ENCODE peak calls at places on chromosomes 1 and 21, in five cellular contexts. O is HCT116; Y is activated naive CD8-positive, alpha-beta T cell treated with anti-CD3 and anti-CD28 coated beads for 36 hours; S is IMR-90; D is naive B cell. M is an unnamed sample.

GRCh38 chr1:21229246-21230000 is 52.7 kb upstream of the EIF4G3 start:
- DNase-seq in O (no peak), Y (no peak), S (peak; percentile 80), D (no peak), M (no peak)

GRCh38 chr1:24318238-24318987 is 744 bp upstream of the GRHL3 start:
- DNase-seq in O (no peak), Y (no peak), S (peak; percentile 36), D (peak; percentile 9), M (no peak)

GRCh38 chr1:12048376-12048775 is 14.7 kb upstream of the TNFRSF8 start:
- DNase-seq in O (no peak), Y (no peak), S (no peak), D (no peak), M (no peak)

GRCh38 chr1:36708587-36708986 is 225.9 kb upstream of the CSF3R start:
- DNase-seq in O (no peak), Y (no peak), S (no peak), D (no peak), M (no peak)

GRCh38 chr1:31799895-31800676 is 15.7 kb downstream of the SPOCD1 start:
- DNase-seq in O (no peak), Y (no peak), S (no peak), D (no peak), M (no peak)

GRCh38 chr1:231778009-231778719 is 151.6 kb downstream of the DISC1 start:
- DNase-seq in O (peak; percentile 12), Y (no peak), S (peak; percentile 47), D (no peak), M (no peak)

GRCh38 chr21:38380391-38381137 is 117.7 kb downstream of the ERG start:
- DNase-seq in O (no peak), Y (no peak), S (peak; percentile 8), D (no peak), M (no peak)

GRCh38 chr1:26280333-26281042 is 602 bp downstream of the SH3BGRL3 start:
- DNase-seq in O (no peak), Y (no peak), S (peak; percentile 48), D (no peak), M (no peak)

GRCh38 chr1:89598450-89599331 is 34.2 kb upstream of the LRRC8C start:
- DNase-seq in O (peak; percentile 26), Y (no peak), S (peak; percentile 39), D (peak; percentile 19), M (no peak)

GRCh38 chr1:180542113-180542512 is 16.7 kb upstream of the OVAAL start:
- DNase-seq in O (no peak), Y (no peak), S (no peak), D (no peak), M (no peak)

GRCh38 chr1:200510228-200510623 is 100.4 kb upstream of the ZNF281 start:
- DNase-seq in O (peak; percentile 72), Y (peak; percentile 52), S (peak; percentile 88), D (peak; percentile 51), M (peak; percentile 41)

GRCh38 chr21:38178653-38179503 is 77.9 kb upstream of the KCNJ15 start:
- DNase-seq in O (no peak), Y (no peak), S (no peak), D (no peak), M (no peak)

GRCh38 chr1:15424146-15424667 is 14.0 kb upstream of the CTRC start:
- DNase-seq in O (no peak), Y (no peak), S (no peak), D (no peak), M (no peak)

GRCh38 chr1:193473932-193474331 is 287.5 kb upstream of the B3GALT2 start:
- DNase-seq in O (no peak), Y (no peak), S (no peak), D (no peak), M (no peak)

M was measured in T-cell.